ENCODE peak calls at places on chromosomes 7 and 10, in eight cellular contexts. Q, I, L, S, F, U, D and H are unnamed samples.

GRCh38 chr10:1085258-1085657 is 29.1 kb downstream of the WDR37 start:
- DNase-seq in F (no peak), D (no peak), L (no peak), Q (no peak), U (no peak), I (no peak), S (no peak), H (no peak)

GRCh38 chr10:97686301-97686961 is 610 bp downstream of the AVPI1 start:
- DNase-seq in Q (no peak), S (no peak), D (no peak), U (no peak), I (no peak), F (no peak), L (no peak), H (no peak)

GRCh38 chr10:116085333-116085732 is 187.7 kb downstream of the GFRA1 start:
- DNase-seq in Q (peak; percentile 18), I (no peak), F (no peak), L (no peak), S (no peak), D (no peak), U (no peak), H (no peak)

GRCh38 chr7:6653101-6653995 is 16.2 kb downstream of the ZNF316 start:
- DNase-seq in I (no peak), Q (no peak), L (no peak), F (no peak), U (no peak), S (no peak), D (peak; percentile 40), H (no peak)

GRCh38 chr7:151754142-151754590 is 122.7 kb downstream of the PRKAG2 start:
- DNase-seq in I (peak; percentile 93), L (peak; percentile 87), D (peak; percentile 91), S (peak; percentile 64), Q (peak; percentile 81), U (peak; percentile 98), F (peak; percentile 93), H (peak; percentile 97)

GRCh38 chr7:23287612-23288011 is 11.5 kb upstream of the MALSU1 start:
- DNase-seq in Q (no peak), D (no peak), S (no peak), U (no peak), F (no peak), I (no peak), L (no peak), H (no peak)

GRCh38 chr7:106418094-106418493 is 133.3 kb upstream of the NAMPT start:
- DNase-seq in I (no peak), S (no peak), Q (no peak), D (no peak), L (no peak), F (peak; percentile 17), U (no peak), H (no peak)

GRCh38 chr7:76225379-76225778 is 23.7 kb downstream of the SRRM3 start:
- DNase-seq in F (peak; percentile 43), D (no peak), S (no peak), Q (no peak), I (peak; percentile 88), L (no peak), U (no peak), H (peak; percentile 14)

GRCh38 chr7:33764752-33765451 is 140.4 kb upstream of the BMPER start:
- DNase-seq in I (no peak), U (no peak), F (no peak), S (no peak), Q (no peak), D (no peak), L (no peak), H (peak; percentile 68)

GRCh38 chr10:124669824-124670654 is 74.1 kb downstream of the FAM53B start:
- DNase-seq in L (no peak), F (no peak), D (no peak), S (no peak), U (no peak), I (no peak), Q (no peak), H (no peak)

GRCh38 chr10:22849077-22849810 is 78.6 kb upstream of the ARMC3 start:
- DNase-seq in D (peak; percentile 92), L (no peak), U (peak; percentile 91), S (peak; percentile 70), Q (peak; percentile 65), F (no peak), I (no peak), H (peak; percentile 53)

GRCh38 chr7:157013101-157013500 is 2.6 kb upstream of the MNX1 start:
- DNase-seq in D (no peak), U (no peak), F (no peak), L (no peak), I (no peak), Q (no peak), S (no peak), H (no peak)

GRCh38 chr7:4108951-4109350 is 573.1 kb upstream of the FOXK1 start:
- DNase-seq in Q (no peak), L (no peak), S (no peak), D (no peak), U (no peak), I (no peak), F (no peak), H (no peak)

GRCh38 chr7:54546081-54546985 is 4.2 kb downstream of the VSTM2A start:
- DNase-seq in S (no peak), Q (no peak), F (no peak), U (no peak), I (peak; percentile 89), D (no peak), L (no peak), H (no peak)

GRCh38 chr7:22958742-22959141 is 55.2 kb downstream of the HYCC1 start:
- DNase-seq in D (no peak), L (no peak), I (no peak), Q (no peak), S (no peak), U (no peak), F (no peak), H (no peak)

GRCh38 chr10:58436071-58436470 is 50.9 kb downstream of the TFAM start:
- DNase-seq in F (peak; percentile 86), L (peak; percentile 87), Q (no peak), U (no peak), D (no peak), I (no peak), S (no peak), H (no peak)

GRCh38 chr7:2521952-2522591 is 2.5 kb downstream of the LFNG start:
- DNase-seq in Q (peak; percentile 56), U (no peak), S (no peak), L (no peak), F (peak; percentile 57), D (no peak), I (peak; percentile 47), H (no peak)

GRCh38 chr7:73521636-73522080 is 435 bp downstream of the BAZ1B start:
- DNase-seq in Q (no peak), S (no peak), U (no peak), I (no peak), L (no peak), D (no peak), F (peak; percentile 66), H (peak; percentile 40)

GRCh38 chr10:3432089-3432488 is 259.5 kb upstream of the PITRM1 start:
- DNase-seq in D (no peak), F (no peak), U (no peak), L (no peak), S (no peak), I (no peak), Q (no peak), H (no peak)

GRCh38 chr7:1287629-1288225 is 55.1 kb downstream of the UNCX start:
- DNase-seq in I (no peak), F (no peak), D (no peak), U (no peak), L (no peak), S (no peak), Q (no peak), H (no peak)
- H3K4me3 ChIP-seq in I (no peak overlapping the region), F (no peak overlapping the region), D (no peak overlapping the region), U (no peak overlapping the region), L (no peak overlapping the region), S (no peak overlapping the region), Q (no peak overlapping the region), H (no peak overlapping the region)

GRCh38 chr10:6838118-6838517 is 258.0 kb upstream of the PRKCQ start:
- DNase-seq in Q (no peak), F (no peak), S (no peak), D (no peak), U (no peak), I (no peak), L (no peak), H (no peak)
- TF ChIP-seq CTCF in Q (no peak), F (no peak), S (no peak), D (no peak), U (no peak), I (peak; percentile 38), L (peak; percentile 16), H (peak; percentile 14)

GRCh38 chr7:50362712-50363282 is 58.3 kb downstream of the IKZF1 start:
- DNase-seq in Q (no peak), U (no peak), L (no peak), S (no peak), I (no peak), D (no peak), F (no peak), H (no peak)

GRCh38 chr7:50363327-50364060 is 59.0 kb downstream of the IKZF1 start:
- DNase-seq in D (no peak), L (no peak), U (no peak), F (no peak), S (no peak), I (no peak), Q (no peak), H (no peak)

GRCh38 chr7:50359995-50360925 is 55.7 kb downstream of the IKZF1 start:
- DNase-seq in I (peak; percentile 15), Q (no peak), F (no peak), D (peak; percentile 59), L (no peak), U (no peak), S (no peak), H (no peak)

GRCh38 chr7:50364645-50365044 is 60.1 kb downstream of the IKZF1 start:
- DNase-seq in Q (no peak), I (no peak), D (no peak), S (no peak), F (no peak), U (no peak), L (no peak), H (no peak)

DNA sequence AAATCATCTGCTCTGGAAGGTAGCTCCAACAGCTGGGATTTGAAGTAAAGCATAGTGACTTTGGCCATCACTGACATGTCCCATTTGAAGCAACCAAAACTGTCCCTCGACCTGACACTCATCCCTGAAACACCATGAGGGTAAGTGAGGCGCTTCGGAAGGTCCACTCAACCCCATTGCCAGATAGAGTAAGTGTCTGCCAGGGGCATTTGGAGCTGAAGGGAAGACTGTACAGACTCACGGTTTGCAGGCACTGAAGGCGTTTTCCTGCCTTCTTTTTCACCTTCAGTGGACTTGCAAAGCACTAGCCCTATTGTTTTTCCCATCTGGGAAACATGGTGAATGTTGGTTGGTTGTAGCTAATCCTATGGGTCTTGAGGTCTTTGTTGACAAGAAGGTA is 57.6 kb downstream of the IKZF1 start:
- DNase-seq in S (no peak), I (no peak), D (no peak), L (no peak), Q (no peak), U (no peak), F (no peak), H (no peak)
- H3K4me3 ChIP-seq in S (no peak overlapping the region), I (no peak overlapping the region), D (no peak overlapping the region), L (no peak overlapping the region), Q (no peak overlapping the region), U (no peak overlapping the region), F (no peak overlapping the region), H (no peak overlapping the region)

DNA sequence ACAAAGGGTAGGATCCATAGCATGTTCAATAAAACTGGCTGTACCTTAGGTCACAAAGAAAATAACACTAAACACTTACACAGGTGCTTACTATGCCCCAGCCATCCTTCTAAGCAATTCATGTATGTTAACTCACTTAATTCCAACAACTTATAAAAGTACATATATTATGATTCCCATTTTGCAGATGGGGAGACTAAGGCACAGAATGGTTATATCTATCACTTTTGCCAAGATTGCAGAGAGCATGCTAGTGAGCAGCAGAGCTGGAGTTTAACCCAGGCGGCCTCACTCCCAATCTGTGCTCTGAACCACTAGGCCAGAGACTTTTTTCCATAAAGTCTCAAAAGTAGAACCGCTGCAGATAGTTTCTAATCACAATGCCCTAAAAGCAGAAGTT is 18.9 kb upstream of the UBN2 start:
- DNase-seq in Q (no peak), S (no peak), F (no peak), L (no peak), U (no peak), D (no peak), I (no peak), H (no peak)
- TF ChIP-seq CTCF in Q (no peak), S (no peak), F (no peak), L (no peak), U (no peak), D (no peak), I (no peak), H (no peak)